ENCODE peak calls at places on chromosomes 2 and 18, in five cellular contexts. H is Right ventricle myocardium superior; D is HL-60; M is activated naive CD4-positive, alpha-beta T cell treated with anti-CD3 and anti-CD28 coated beads for 36 hours; K is amniotic stem cell. C is an unnamed sample.

GRCh38 chr2:237901932-237902846 is 42.8 kb downstream of the RAMP1 start:
- DNase-seq in M (peak; percentile 46), D (no peak), H (no peak), K (no peak), C (no peak)

GRCh38 chr2:147396890-147397289 is 447.9 kb upstream of the ACVR2A start:
- DNase-seq in H (no peak), K (no peak), D (no peak), M (no peak), C (no peak)

GRCh38 chr2:227657204-227657845 is 9.3 kb upstream of the SCYGR5 start:
- DNase-seq in D (no peak), M (no peak), H (no peak), K (no peak), C (no peak)

GRCh38 chr2:56170536-56170935 is 13.3 kb upstream of the CCDC85A start:
- DNase-seq in D (no peak), H (no peak), K (no peak), M (no peak), C (no peak)

GRCh38 chr2:216803803-216804202 is 56.1 kb downstream of the TNP1 start:
- DNase-seq in K (no peak), M (no peak), D (no peak), H (peak; percentile 83), C (no peak)

GRCh38 chr2:239593965-239594771 is 193.3 kb upstream of the HDAC4 start:
- DNase-seq in K (no peak), M (no peak), H (no peak), D (no peak), C (no peak)

GRCh38 chr2:136238214-136238551 is 120.2 kb upstream of the CXCR4 start:
- DNase-seq in D (no peak), H (no peak), M (no peak), K (no peak), C (no peak)

GRCh38 chr2:64212346-64212745 is 68.1 kb upstream of the PELI1 start:
- DNase-seq in H (no peak), M (no peak), K (no peak), D (peak; percentile 90), C (no peak)

GRCh38 chr2:237141556-237141955 is 55.9 kb downstream of the COPS8 start:
- DNase-seq in M (no peak), K (no peak), D (no peak), H (no peak), C (no peak)

GRCh38 chr2:66331176-66331575 is 103.7 kb upstream of the MEIS1 start:
- DNase-seq in H (no peak), D (no peak), K (no peak), M (no peak), C (no peak)

GRCh38 chr2:128641421-128642095 is 322.9 kb upstream of the HS6ST1 start:
- DNase-seq in M (no peak), D (no peak), H (no peak), K (no peak), C (no peak)

GRCh38 chr18:4016391-4017049 is 438.6 kb downstream of the DLGAP1 start:
- DNase-seq in D (no peak), M (no peak), H (no peak), K (no peak), C (no peak)

GRCh38 chr2:124692707-124693106 is 667.6 kb downstream of the CNTNAP5 start:
- DNase-seq in K (no peak), M (no peak), H (peak; percentile 58), D (no peak), C (no peak)

GRCh38 chr2:179428659-179429058 is 164.0 kb upstream of the SESTD1 start:
- DNase-seq in H (no peak), D (no peak), K (no peak), M (no peak), C (no peak)

GRCh38 chr2:43041661-43042360 is 184.6 kb downstream of the ZFP36L2 start:
- DNase-seq in K (peak; percentile 96), H (no peak), D (no peak), M (no peak), C (peak; percentile 79)

GRCh38 chr18:76980663-76981387 is 151.8 kb downstream of the MBP start:
- DNase-seq in H (no peak), K (no peak), D (no peak), M (no peak), C (no peak)

GRCh38 chr2:231715988-231716616 is 7.8 kb downstream of the PTMA start:
- DNase-seq in H (peak; percentile 33), M (no peak), D (no peak), K (no peak), C (no peak)

GRCh38 chr2:37005118-37005868 is 39.0 kb upstream of the STRN start:
- DNase-seq in K (no peak), M (peak; percentile 54), H (no peak), D (no peak), C (no peak)

GRCh38 chr2:141641462-141641861 is 489.4 kb downstream of the LRP1B start:
- DNase-seq in H (no peak), D (no peak), M (no peak), K (no peak), C (no peak)

GRCh38 chr2:39243469-39244123 is at the start of gene CDKL4:
- DNase-seq in H (peak; percentile 49), D (peak; percentile 22), K (no peak), M (peak; percentile 57), C (no peak)

GRCh38 chr2:232230557-232230956 is 148.0 kb upstream of the ALPP start:
- DNase-seq in D (no peak), M (peak; percentile 71), H (no peak), K (no peak), C (no peak)

GRCh38 chr2:220504890-220505564 is 877.6 kb downstream of the SLC4A3 start:
- DNase-seq in D (no peak), K (no peak), H (no peak), M (no peak), C (no peak)

GRCh38 chr18:39834636-39835035 is 2120.4 kb upstream of the PIK3C3 start:
- DNase-seq in M (no peak), D (no peak), H (no peak), K (no peak), C (no peak)

GRCh38 chr2:208069186-208069585 is 43.9 kb upstream of the PLEKHM3 start:
- DNase-seq in H (no peak), D (no peak), K (no peak), M (no peak), C (no peak)

C was measured in brain pericyte.